ENCODE peak calls at places on chromosomes 12 and 14, in ten cellular contexts. P, D, U, O, Y, N, T, M, J and R are unnamed samples.

GRCh38 chr14:35865611-35866010 is 39.5 kb downstream of the BRMS1L start:
- DNase-seq in J (no peak), T (no peak), Y (no peak), U (no peak), M (no peak), N (no peak), O (no peak), D (no peak), P (no peak), R (no peak)

GRCh38 chr14:81562818-81563217 is 29.2 kb upstream of the SEL1L start:
- DNase-seq in T (no peak), M (no peak), D (no peak), Y (no peak), O (no peak), U (no peak), J (no peak), P (no peak), N (no peak), R (no peak)

GRCh38 chr12:18496156-18496555 is 234.8 kb downstream of the PIK3C2G start:
- DNase-seq in P (no peak), D (no peak), U (no peak), O (no peak), J (no peak), M (no peak), T (no peak), Y (no peak), N (no peak), R (no peak)

GRCh38 chr12:96045566-96045965 is 10.2 kb upstream of the LTA4H start:
- DNase-seq in D (no peak), U (peak), T (no peak), J (no peak), O (no peak), M (no peak), P (no peak), N (no peak), Y (no peak), R (no peak)

GRCh38 chr14:70013269-70013873 is 134.2 kb downstream of the SMOC1 start:
- DNase-seq in J (no peak), N (no peak), U (no peak), M (no peak), O (peak), T (no peak), D (no peak), P (no peak), Y (no peak), R (no peak)

GRCh38 chr12:113329791-113330417 is 5.0 kb downstream of the SLC8B1 start:
- DNase-seq in D (no peak), J (no peak), O (no peak), N (no peak), M (no peak), U (no peak), Y (no peak), P (no peak), T (no peak), R (no peak)

GRCh38 chr12:65464930-65465329 is 186.4 kb downstream of the MSRB3 start:
- DNase-seq in O (no peak), J (peak), Y (peak), N (no peak), T (peak), M (no peak), P (peak), U (no peak), D (no peak), R (no peak)

GRCh38 chr12:15783288-15783687 is 5.9 kb downstream of the EPS8 start:
- DNase-seq in N (no peak), O (no peak), Y (no peak), M (no peak), J (no peak), U (no peak), P (no peak), T (no peak), D (no peak), R (no peak)

GRCh38 chr12:5715076-5715475 is 230.0 kb downstream of the ANO2 start:
- DNase-seq in U (no peak), P (no peak), Y (no peak), J (no peak), O (no peak), D (no peak), M (no peak), N (no peak), T (no peak), R (no peak)

GRCh38 chr12:87690236-87690810 is 338.9 kb downstream of the C12orf50 start:
- DNase-seq in U (no peak), J (no peak), P (no peak), N (no peak), D (no peak), T (no peak), O (no peak), M (no peak), Y (no peak), R (no peak)

GRCh38 chr12:13193403-13194100 is 3.0 kb upstream of the EMP1 start:
- DNase-seq in Y (no peak), M (no peak), J (no peak), O (no peak), D (no peak), T (peak), P (peak), N (no peak), U (no peak), R (no peak)

GRCh38 chr14:99655521-99655920 is 10.6 kb downstream of the HHIPL1 start:
- DNase-seq in T (peak), U (no peak), O (no peak), D (no peak), Y (peak), N (no peak), M (no peak), P (no peak), J (no peak), R (no peak)

GRCh38 chr12:52234226-52234810 is 1.3 kb downstream of the KRT7 start:
- DNase-seq in M (no peak), J (no peak), N (no peak), U (peak), O (no peak), D (no peak), Y (no peak), T (no peak), P (no peak), R (no peak)

GRCh38 chr14:63992858-63993257 is 140.1 kb downstream of the SYNE2 start:
- DNase-seq in U (no peak), M (no peak), Y (no peak), T (no peak), J (no peak), P (no peak), D (no peak), O (no peak), N (no peak), R (no peak)

GRCh38 chr12:122067966-122068365 is 10.6 kb upstream of the MLXIP start:
- DNase-seq in Y (peak), T (peak), M (no peak), D (no peak), O (peak), N (no peak), P (no peak), U (peak), J (no peak), R (no peak)

GRCh38 chr14:104316121-104316722 is 177.8 kb downstream of the KIF26A start:
- DNase-seq in Y (no peak), U (no peak), P (no peak), J (no peak), T (no peak), M (no peak), N (no peak), D (peak), O (no peak), R (no peak)

GRCh38 chr12:90896164-90896563 is 58.8 kb downstream of the CCER1 start:
- DNase-seq in D (no peak), J (peak), Y (peak), T (peak), U (no peak), N (no peak), O (no peak), P (peak), M (no peak), R (no peak)

GRCh38 chr14:74140374-74140850 is 55.7 kb downstream of the LIN52 start:
- DNase-seq in U (no peak), O (no peak), T (peak), M (no peak), P (no peak), D (no peak), N (no peak), J (no peak), Y (no peak), R (no peak)

GRCh38 chr12:7155471-7156034 is 25.4 kb downstream of the CLSTN3 start:
- DNase-seq in D (no peak), J (no peak), T (no peak), N (no peak), Y (peak), P (no peak), M (no peak), O (no peak), U (no peak), R (no peak)

GRCh38 chr14:73457935-73458218 is 469 bp downstream of the NUMB start:
- DNase-seq in N (no peak), P (no peak), M (no peak), O (peak), T (no peak), Y (no peak), J (no peak), D (no peak), U (no peak), R (no peak)

GRCh38 chr14:59274991-59275391 is 86.5 kb downstream of the DAAM1 start:
- DNase-seq in P (no peak), T (no peak), U (peak), J (no peak), D (no peak), O (no peak), N (no peak), M (no peak), Y (no peak), R (no peak)

GRCh38 chr12:108346727-108347710 is 7.9 kb upstream of the CMKLR1 start:
- DNase-seq in Y (no peak), J (no peak), U (no peak), D (no peak), N (no peak), P (no peak), M (no peak), T (no peak), O (no peak), R (no peak)

GRCh38 chr12:12736759-12737676 is 19.9 kb downstream of the CDKN1B start:
- DNase-seq in N (peak), Y (peak), T (peak), U (peak), M (no peak), O (peak), D (peak), P (peak), J (peak), R (no peak)

GRCh38 chr12:104473374-104473983 is 16.7 kb downstream of the CHST11 start:
- DNase-seq in T (no peak), O (peak), U (peak), Y (no peak), M (no peak), D (no peak), N (no peak), P (no peak), J (no peak), R (no peak)

GRCh38 chr12:132169376-132169775 is 25.1 kb downstream of the NOC4L start:
- DNase-seq in M (no peak), P (no peak), U (no peak), D (no peak), J (no peak), N (no peak), Y (no peak), T (no peak), O (no peak), R (no peak)